ENCODE peak calls at places on chromosomes 5 and 9, in eight cellular contexts. One of them, this sample, is unnamed.

GRCh38 chr5:160423025-160423554 is 1.4 kb downstream of the PTTG1 start:
- DNase-seq in endothelial cell: no peak
- DNase-seq in fibroblast of lung: no peak
- DNase-seq in thoracic aorta: no peak
- DNase-seq in uterus: no peak
- DNase-seq in GM10248: no peak
- DNase-seq in activated B cell treated with CpG ODN at 0.5 μM for 24 hours: no peak
- DNase-seq in prostate gland: peak; percentile 59
- DNase-seq in this sample: no peak

GRCh38 chr9:87682618-87683017 is 43.3 kb upstream of the CTSL start:
- DNase-seq in uterus: no peak
- DNase-seq in GM10248: no peak
- DNase-seq in thoracic aorta: no peak
- DNase-seq in endothelial cell: no peak
- DNase-seq in activated B cell treated with CpG ODN at 0.5 μM for 24 hours: no peak
- DNase-seq in prostate gland: no peak
- DNase-seq in fibroblast of lung: no peak
- DNase-seq in this sample: no peak

GRCh38 chr5:52786937-52787599 is 648 bp upstream of the ITGA1 start:
- DNase-seq in thoracic aorta: no peak
- DNase-seq in prostate gland: peak; percentile 48
- DNase-seq in endothelial cell: no peak
- DNase-seq in fibroblast of lung: no peak
- DNase-seq in GM10248: peak; percentile 14
- DNase-seq in activated B cell treated with CpG ODN at 0.5 μM for 24 hours: no peak
- DNase-seq in uterus: peak; percentile 55
- DNase-seq in this sample: no peak

GRCh38 chr5:174191076-174191475 is 145.6 kb downstream of the NSG2 start:
- DNase-seq in endothelial cell: no peak
- DNase-seq in thoracic aorta: no peak
- DNase-seq in uterus: no peak
- DNase-seq in GM10248: no peak
- DNase-seq in activated B cell treated with CpG ODN at 0.5 μM for 24 hours: no peak
- DNase-seq in prostate gland: no peak
- DNase-seq in fibroblast of lung: no peak
- DNase-seq in this sample: no peak

GRCh38 chr5:32251864-32252458 is 60.8 kb downstream of the MTMR12 start:
- DNase-seq in activated B cell treated with CpG ODN at 0.5 μM for 24 hours: no peak
- DNase-seq in uterus: no peak
- DNase-seq in endothelial cell: no peak
- DNase-seq in GM10248: no peak
- DNase-seq in thoracic aorta: no peak
- DNase-seq in fibroblast of lung: no peak
- DNase-seq in prostate gland: no peak
- DNase-seq in this sample: no peak

GRCh38 chr5:176365663-176366574 is 632 bp downstream of the ARL10 start:
- DNase-seq in GM10248: peak; percentile 52
- DNase-seq in prostate gland: no peak
- DNase-seq in uterus: no peak
- DNase-seq in activated B cell treated with CpG ODN at 0.5 μM for 24 hours: no peak
- DNase-seq in thoracic aorta: no peak
- DNase-seq in fibroblast of lung: peak; percentile 72
- DNase-seq in endothelial cell: peak; percentile 21
- DNase-seq in this sample: peak; percentile 22

GRCh38 chr9:89526667-89527066 is 28.8 kb upstream of the SEMA4D start:
- DNase-seq in activated B cell treated with CpG ODN at 0.5 μM for 24 hours: no peak
- DNase-seq in uterus: no peak
- DNase-seq in thoracic aorta: no peak
- DNase-seq in endothelial cell: no peak
- DNase-seq in prostate gland: no peak
- DNase-seq in GM10248: no peak
- DNase-seq in fibroblast of lung: no peak
- DNase-seq in this sample: no peak

GRCh38 chr5:107604146-107604910 is 66.4 kb downstream of the EFNA5 start:
- DNase-seq in thoracic aorta: no peak
- DNase-seq in uterus: no peak
- DNase-seq in GM10248: no peak
- DNase-seq in endothelial cell: no peak
- DNase-seq in prostate gland: no peak
- DNase-seq in fibroblast of lung: no peak
- DNase-seq in activated B cell treated with CpG ODN at 0.5 μM for 24 hours: no peak
- DNase-seq in this sample: no peak

GRCh38 chr5:72209515-72210115 is 102.3 kb downstream of the MAP1B start:
- DNase-seq in activated B cell treated with CpG ODN at 0.5 μM for 24 hours: no peak
- DNase-seq in prostate gland: peak; percentile 90
- DNase-seq in thoracic aorta: no peak
- DNase-seq in uterus: peak; percentile 56
- DNase-seq in fibroblast of lung: peak; percentile 56
- DNase-seq in endothelial cell: no peak
- DNase-seq in GM10248: no peak
- DNase-seq in this sample: no peak

GRCh38 chr5:75885849-75886596 is 168.8 kb upstream of the POC5 start:
- DNase-seq in GM10248: peak; percentile 11
- DNase-seq in prostate gland: no peak
- DNase-seq in activated B cell treated with CpG ODN at 0.5 μM for 24 hours: no peak
- DNase-seq in fibroblast of lung: no peak
- DNase-seq in uterus: no peak
- DNase-seq in endothelial cell: peak; percentile 38
- DNase-seq in thoracic aorta: no peak
- DNase-seq in this sample: no peak

GRCh38 chr5:50406874-50407273 is 34.2 kb downstream of the EMB start:
- DNase-seq in thoracic aorta: no peak
- DNase-seq in fibroblast of lung: no peak
- DNase-seq in prostate gland: no peak
- DNase-seq in GM10248: no peak
- DNase-seq in endothelial cell: no peak
- DNase-seq in activated B cell treated with CpG ODN at 0.5 μM for 24 hours: no peak
- DNase-seq in uterus: no peak
- DNase-seq in this sample: no peak

GRCh38 chr9:99351647-99352046 is 129.6 kb downstream of the SEC61B start:
- DNase-seq in prostate gland: no peak
- DNase-seq in uterus: no peak
- DNase-seq in thoracic aorta: no peak
- DNase-seq in GM10248: no peak
- DNase-seq in fibroblast of lung: no peak
- DNase-seq in endothelial cell: no peak
- DNase-seq in activated B cell treated with CpG ODN at 0.5 μM for 24 hours: no peak
- DNase-seq in this sample: no peak

GRCh38 chr9:129889936-129890717 is 54.9 kb downstream of the USP20 start:
- DNase-seq in prostate gland: no peak
- DNase-seq in thoracic aorta: no peak
- DNase-seq in GM10248: peak; percentile 45
- DNase-seq in activated B cell treated with CpG ODN at 0.5 μM for 24 hours: no peak
- DNase-seq in uterus: no peak
- DNase-seq in endothelial cell: no peak
- DNase-seq in fibroblast of lung: no peak
- DNase-seq in this sample: no peak

GRCh38 chr9:89791754-89792153 is 186.9 kb downstream of the GADD45G start:
- DNase-seq in fibroblast of lung: no peak
- DNase-seq in thoracic aorta: no peak
- DNase-seq in uterus: no peak
- DNase-seq in endothelial cell: no peak
- DNase-seq in activated B cell treated with CpG ODN at 0.5 μM for 24 hours: no peak
- DNase-seq in prostate gland: no peak
- DNase-seq in GM10248: no peak
- DNase-seq in this sample: no peak

GRCh38 chr5:1788828-1789227 is 10.8 kb downstream of the MRPL36 start:
- DNase-seq in activated B cell treated with CpG ODN at 0.5 μM for 24 hours: no peak
- DNase-seq in uterus: no peak
- DNase-seq in thoracic aorta: no peak
- DNase-seq in endothelial cell: no peak
- DNase-seq in prostate gland: no peak
- DNase-seq in GM10248: no peak
- DNase-seq in fibroblast of lung: peak; percentile 31
- DNase-seq in this sample: no peak

GRCh38 chr9:117672397-117672796 is 31.8 kb upstream of the TLR4 start:
- DNase-seq in thoracic aorta: no peak
- DNase-seq in uterus: no peak
- DNase-seq in GM10248: no peak
- DNase-seq in prostate gland: no peak
- DNase-seq in fibroblast of lung: peak; percentile 65
- DNase-seq in endothelial cell: no peak
- DNase-seq in activated B cell treated with CpG ODN at 0.5 μM for 24 hours: no peak
- DNase-seq in this sample: no peak

GRCh38 chr5:163401271-163401670 is 36.1 kb upstream of the CCNG1 start:
- DNase-seq in uterus: no peak
- DNase-seq in fibroblast of lung: no peak
- DNase-seq in prostate gland: no peak
- DNase-seq in activated B cell treated with CpG ODN at 0.5 μM for 24 hours: no peak
- DNase-seq in thoracic aorta: no peak
- DNase-seq in GM10248: no peak
- DNase-seq in endothelial cell: no peak
- DNase-seq in this sample: no peak

GRCh38 chr5:158874343-158874742 is 225.4 kb downstream of the EBF1 start:
- DNase-seq in prostate gland: no peak
- DNase-seq in GM10248: peak; percentile 18
- DNase-seq in thoracic aorta: no peak
- DNase-seq in endothelial cell: no peak
- DNase-seq in uterus: no peak
- DNase-seq in fibroblast of lung: no peak
- DNase-seq in activated B cell treated with CpG ODN at 0.5 μM for 24 hours: no peak
- DNase-seq in this sample: no peak

GRCh38 chr9:137202966-137203365 is 2.4 kb upstream of the TPRN start:
- DNase-seq in endothelial cell: no peak
- DNase-seq in uterus: no peak
- DNase-seq in fibroblast of lung: no peak
- DNase-seq in thoracic aorta: no peak
- DNase-seq in GM10248: no peak
- DNase-seq in activated B cell treated with CpG ODN at 0.5 μM for 24 hours: no peak
- DNase-seq in prostate gland: no peak
- DNase-seq in this sample: no peak

GRCh38 chr5:6545770-6546690 is 86.8 kb downstream of the NSUN2 start:
- DNase-seq in fibroblast of lung: no peak
- DNase-seq in thoracic aorta: no peak
- DNase-seq in GM10248: no peak
- DNase-seq in prostate gland: no peak
- DNase-seq in activated B cell treated with CpG ODN at 0.5 μM for 24 hours: no peak
- DNase-seq in endothelial cell: no peak
- DNase-seq in uterus: no peak
- DNase-seq in this sample: no peak

GRCh38 chr5:172107606-172108005 is 80.4 kb downstream of the STK10 start:
- DNase-seq in endothelial cell: no peak
- DNase-seq in activated B cell treated with CpG ODN at 0.5 μM for 24 hours: no peak
- DNase-seq in uterus: no peak
- DNase-seq in GM10248: no peak
- DNase-seq in fibroblast of lung: peak; percentile 95
- DNase-seq in thoracic aorta: no peak
- DNase-seq in prostate gland: no peak
- DNase-seq in this sample: no peak

GRCh38 chr5:41728281-41728680 is 141.9 kb downstream of the OXCT1 start:
- DNase-seq in fibroblast of lung: no peak
- DNase-seq in uterus: no peak
- DNase-seq in activated B cell treated with CpG ODN at 0.5 μM for 24 hours: no peak
- DNase-seq in GM10248: no peak
- DNase-seq in endothelial cell: no peak
- DNase-seq in prostate gland: no peak
- DNase-seq in thoracic aorta: no peak
- DNase-seq in this sample: no peak

GRCh38 chr9:77710276-77710675 is 62.2 kb upstream of the GNA14 start:
- DNase-seq in uterus: no peak
- DNase-seq in fibroblast of lung: no peak
- DNase-seq in endothelial cell: no peak
- DNase-seq in prostate gland: no peak
- DNase-seq in thoracic aorta: no peak
- DNase-seq in GM10248: no peak
- DNase-seq in activated B cell treated with CpG ODN at 0.5 μM for 24 hours: no peak
- DNase-seq in this sample: no peak

GRCh38 chr9:17793713-17794622 is 215.1 kb downstream of the SH3GL2 start:
- DNase-seq in activated B cell treated with CpG ODN at 0.5 μM for 24 hours: no peak
- DNase-seq in thoracic aorta: no peak
- DNase-seq in prostate gland: no peak
- DNase-seq in GM10248: no peak
- DNase-seq in uterus: no peak
- DNase-seq in endothelial cell: no peak
- DNase-seq in fibroblast of lung: no peak
- DNase-seq in this sample: no peak
- TF ChIP-seq CTCF in activated B cell treated with CpG ODN at 0.5 μM for 24 hours: no peak
- TF ChIP-seq CTCF in thoracic aorta: no peak
- TF ChIP-seq CTCF in prostate gland: no peak
- TF ChIP-seq CTCF in GM10248: no peak
- TF ChIP-seq CTCF in uterus: no peak
- TF ChIP-seq CTCF in endothelial cell: no peak
- TF ChIP-seq CTCF in fibroblast of lung: no peak
- TF ChIP-seq CTCF in this sample: peak; percentile 48

DNA sequence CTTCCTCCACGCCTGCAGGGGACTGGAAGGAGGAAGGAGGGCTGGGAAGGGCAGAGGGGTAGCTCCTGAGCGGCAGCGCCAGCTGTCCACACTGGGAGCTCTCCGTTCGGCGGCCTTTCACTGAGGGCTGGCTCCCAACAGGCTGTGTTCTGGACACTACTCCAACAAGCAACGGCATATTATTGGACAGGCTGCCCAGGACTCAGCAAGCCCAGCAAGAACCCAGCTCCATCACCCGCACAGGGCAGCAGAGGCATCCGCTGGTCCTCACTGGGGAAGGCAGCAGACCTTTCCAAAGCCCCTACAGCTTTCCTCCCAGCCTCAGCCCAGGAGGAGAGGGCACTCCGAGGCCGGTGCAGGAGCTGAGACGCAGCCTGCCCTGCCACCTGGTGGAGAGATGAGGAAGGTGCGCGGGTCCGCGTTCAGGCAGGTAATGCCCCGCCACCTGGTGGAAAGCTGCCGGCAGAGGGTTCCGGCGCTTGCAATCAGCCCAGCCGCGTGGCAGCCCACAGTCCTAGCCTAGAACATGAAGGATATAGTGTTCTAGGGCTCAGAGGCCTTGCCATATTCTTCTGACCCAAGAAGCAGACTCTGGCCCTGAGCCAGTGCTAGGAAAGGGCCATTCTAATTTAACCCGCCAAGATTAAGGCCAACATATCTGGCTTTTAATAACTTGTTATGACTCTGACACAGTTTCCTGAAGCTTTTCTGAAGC is 74.4 kb downstream of the NRG2 start:
- DNase-seq in fibroblast of lung: peak; percentile 61
- DNase-seq in endothelial cell: peak; percentile 99
- DNase-seq in GM10248: peak; percentile 90
- DNase-seq in uterus: peak; percentile 67
- DNase-seq in activated B cell treated with CpG ODN at 0.5 μM for 24 hours: peak; percentile 83
- DNase-seq in prostate gland: peak; percentile 90
- DNase-seq in thoracic aorta: peak; percentile 32
- DNase-seq in this sample: peak; percentile 94
- TF ChIP-seq CTCF in fibroblast of lung: peak; percentile 94
- TF ChIP-seq CTCF in endothelial cell: peak; percentile 99
- TF ChIP-seq CTCF in GM10248: peak; percentile 100
- TF ChIP-seq CTCF in uterus: peak; percentile 99
- TF ChIP-seq CTCF in activated B cell treated with CpG ODN at 0.5 μM for 24 hours: peak; percentile 47
- TF ChIP-seq CTCF in prostate gland: peak; percentile 99
- TF ChIP-seq CTCF in thoracic aorta: peak; percentile 97
- TF ChIP-seq CTCF in this sample: peak; percentile 99

GRCh38 chr9:126290871-126291270 is 35.8 kb upstream of the MVB12B start:
- DNase-seq in endothelial cell: no peak
- DNase-seq in activated B cell treated with CpG ODN at 0.5 μM for 24 hours: no peak
- DNase-seq in uterus: no peak
- DNase-seq in prostate gland: no peak
- DNase-seq in fibroblast of lung: no peak
- DNase-seq in GM10248: no peak
- DNase-seq in thoracic aorta: no peak
- DNase-seq in this sample: peak; percentile 3
- TF ChIP-seq CTCF in endothelial cell: no peak
- TF ChIP-seq CTCF in activated B cell treated with CpG ODN at 0.5 μM for 24 hours: no peak
- TF ChIP-seq CTCF in uterus: no peak
- TF ChIP-seq CTCF in prostate gland: no peak
- TF ChIP-seq CTCF in fibroblast of lung: no peak
- TF ChIP-seq CTCF in GM10248: no peak
- TF ChIP-seq CTCF in thoracic aorta: no peak
- TF ChIP-seq CTCF in this sample: no peak

GRCh38 chr5:74035521-74035937 is 409.5 kb downstream of the ARHGEF28 start:
- DNase-seq in endothelial cell: peak; percentile 11
- DNase-seq in GM10248: peak; percentile 29
- DNase-seq in uterus: peak; percentile 28
- DNase-seq in fibroblast of lung: peak; percentile 79
- DNase-seq in thoracic aorta: no peak
- DNase-seq in activated B cell treated with CpG ODN at 0.5 μM for 24 hours: no peak
- DNase-seq in prostate gland: no peak
- DNase-seq in this sample: no peak
- TF ChIP-seq CTCF in endothelial cell: peak; percentile 14
- TF ChIP-seq CTCF in GM10248: peak; percentile 34
- TF ChIP-seq CTCF in uterus: peak; percentile 49
- TF ChIP-seq CTCF in fibroblast of lung: peak; percentile 56
- TF ChIP-seq CTCF in thoracic aorta: no peak
- TF ChIP-seq CTCF in activated B cell treated with CpG ODN at 0.5 μM for 24 hours: no peak
- TF ChIP-seq CTCF in prostate gland: peak; percentile 20
- TF ChIP-seq CTCF in this sample: peak; percentile 22